ENCODE peak calls at places on chromosome 4, in nine cellular contexts. K is activated CD4-positive, alpha-beta T cell treated with anti-CD3 and anti-CD28 coated beads, Interleukin-2, amount 10 ng/mL, durations not matched to agents 7 days and 5 days; C is GDM1; L is NCI-H1092; S is BJ; T is GM03348; Q is neuronal stem cell; X is RWPE1; R is heart right ventricle. O is an unnamed sample.

GRCh38 chr4:41318839-41319530 is 62.3 kb downstream of the UCHL1 start:
- DNase-seq in K (no peak), C (no peak), L (no peak), S (no peak), T (no peak), Q (no peak), X (no peak), R (peak; percentile 43), O (no peak)

GRCh38 chr4:119897260-119897659 is 169.4 kb downstream of the MAD2L1 start:
- DNase-seq in K (no peak), C (no peak), L (peak; percentile 72), S (no peak), T (no peak), Q (no peak), X (no peak), R (no peak), O (no peak)

GRCh38 chr4:1211951-1212545 is 36.9 kb downstream of the CTBP1 start:
- DNase-seq in K (no peak), C (no peak), L (no peak), S (no peak), T (no peak), Q (no peak), X (no peak), R (no peak), O (no peak)

GRCh38 chr4:113026556-113026955 is 22.9 kb upstream of the ANK2 start:
- DNase-seq in K (no peak), C (no peak), L (no peak), S (no peak), T (peak; percentile 56), Q (no peak), X (no peak), R (no peak), O (no peak)

GRCh38 chr4:152590179-152591031 is 54.5 kb upstream of the FBXW7 start:
- DNase-seq in K (no peak), C (no peak), L (peak; percentile 44), S (peak; percentile 74), T (peak; percentile 84), Q (no peak), X (peak; percentile 85), R (no peak), O (no peak)

GRCh38 chr4:54016504-54016903 is 47.9 kb downstream of the CHIC2 start:
- DNase-seq in K (no peak), C (no peak), L (peak; percentile 2), S (no peak), T (no peak), Q (no peak), X (no peak), R (no peak), O (no peak)

GRCh38 chr4:100289980-100290379 is 99.7 kb upstream of the DDIT4L start:
- DNase-seq in K (no peak), C (no peak), L (no peak), S (no peak), T (no peak), Q (no peak), X (no peak), R (no peak), O (no peak)

GRCh38 chr4:78644744-78645330 is 93.3 kb downstream of the ANXA3 start:
- DNase-seq in K (peak; percentile 55), C (peak; percentile 59), L (no peak), S (no peak), T (peak; percentile 69), Q (no peak), X (peak; percentile 69), R (peak; percentile 74), O (peak; percentile 68)

GRCh38 chr4:166941629-166942028 is 292.7 kb downstream of the SPOCK3 start:
- DNase-seq in K (no peak), C (no peak), L (no peak), S (no peak), T (no peak), Q (no peak), X (peak; percentile 34), R (no peak), O (no peak)

GRCh38 chr4:44320833-44321232 is 127.8 kb downstream of the KCTD8 start:
- DNase-seq in K (no peak), C (no peak), L (no peak), S (no peak), T (no peak), Q (no peak), X (no peak), R (no peak), O (no peak)

GRCh38 chr4:125097729-125098128 is 217.0 kb upstream of the FAT4 start:
- DNase-seq in K (no peak), C (no peak), L (no peak), S (no peak), T (no peak), Q (no peak), X (peak; percentile 1), R (no peak), O (no peak)

GRCh38 chr4:150150545-150151156 is 72.4 kb downstream of the DCLK2 start:
- DNase-seq in K (no peak), C (no peak), L (peak; percentile 2), S (no peak), T (no peak), Q (peak; percentile 15), X (no peak), R (peak; percentile 30), O (no peak)

GRCh38 chr4:74934016-74934821 is 1.3 kb downstream of the PARM1 start:
- DNase-seq in K (no peak), C (no peak), L (no peak), S (no peak), T (peak; percentile 41), Q (no peak), X (no peak), R (peak; percentile 17), O (no peak)

GRCh38 chr4:31045151-31045550 is 325.0 kb downstream of the PCDH7 start:
- DNase-seq in K (no peak), C (no peak), L (peak; percentile 17), S (no peak), T (no peak), Q (no peak), X (no peak), R (no peak), O (no peak)

GRCh38 chr4:3062466-3062865 is 11.9 kb downstream of the HTT-AS start:
- DNase-seq in K (no peak), C (peak; percentile 64), L (no peak), S (no peak), T (peak; percentile 36), Q (no peak), X (no peak), R (no peak), O (peak; percentile 95)

GRCh38 chr4:152211936-152212675 is 323.8 kb downstream of the FBXW7 start:
- DNase-seq in K (no peak), C (no peak), L (no peak), S (no peak), T (no peak), Q (no peak), X (no peak), R (no peak), O (no peak)

GRCh38 chr4:87375719-87376291 is 15.2 kb downstream of the HSD17B11 start:
- DNase-seq in K (no peak), C (no peak), L (no peak), S (peak; percentile 38), T (peak; percentile 69), Q (no peak), X (peak; percentile 27), R (peak; percentile 30), O (peak; percentile 60)

GRCh38 chr4:61446957-61447356 is 246.8 kb downstream of the ADGRL3 start:
- DNase-seq in K (no peak), C (no peak), L (no peak), S (no peak), T (no peak), Q (no peak), X (no peak), R (no peak), O (no peak)

GRCh38 chr4:78057135-78057599 is at the start of gene FRAS1:
- DNase-seq in K (peak; percentile 12), C (no peak), L (peak; percentile 67), S (no peak), T (peak; percentile 65), Q (peak; percentile 69), X (peak; percentile 20), R (peak; percentile 38), O (peak; percentile 44)

GRCh38 chr4:101345596-101346311 is 1.6 kb downstream of the PPP3CA start:
- DNase-seq in K (peak; percentile 52), C (peak; percentile 67), L (peak; percentile 43), S (no peak), T (peak; percentile 80), Q (peak; percentile 56), X (peak; percentile 41), R (peak; percentile 77), O (peak; percentile 56)

GRCh38 chr4:110306363-110306762 is 107.9 kb upstream of the ELOVL6 start:
- DNase-seq in K (no peak), C (no peak), L (no peak), S (no peak), T (no peak), Q (no peak), X (no peak), R (no peak), O (no peak)

GRCh38 chr4:95445251-95445650 is 103.5 kb downstream of the UNC5C start:
- DNase-seq in K (no peak), C (no peak), L (no peak), S (no peak), T (no peak), Q (no peak), X (no peak), R (no peak), O (no peak)

GRCh38 chr4:57078685-57079521 is 31.3 kb downstream of the IGFBP7 start:
- DNase-seq in K (no peak), C (no peak), L (no peak), S (no peak), T (no peak), Q (peak; percentile 11), X (peak; percentile 74), R (no peak), O (no peak)

GRCh38 chr4:144174401-144175067 is 34.0 kb upstream of the GYPA start:
- DNase-seq in K (peak; percentile 41), C (peak; percentile 5), L (no peak), S (peak; percentile 10), T (peak; percentile 61), Q (peak; percentile 52), X (peak; percentile 28), R (no peak), O (peak; percentile 65)

GRCh38 chr4:1177274-1178141 is 5.1 kb upstream of the SPON2 start:
- DNase-seq in K (no peak), C (no peak), L (no peak), S (no peak), T (peak; percentile 84), Q (no peak), X (peak; percentile 51), R (peak; percentile 63), O (no peak)

GRCh38 chr4:74654230-74654681 is 140.1 kb downstream of the BTC start:
- DNase-seq in K (no peak), C (no peak), L (no peak), S (no peak), T (no peak), Q (no peak), X (no peak), R (no peak), O (no peak)

GRCh38 chr4:19386786-19387185 is 864.9 kb upstream of the SLIT2 start:
- DNase-seq in K (no peak), C (no peak), L (no peak), S (no peak), T (peak; percentile 11), Q (no peak), X (no peak), R (no peak), O (no peak)

GRCh38 chr4:70544279-70544870 is 26.0 kb downstream of the AMTN start:
- DNase-seq in K (no peak), C (no peak), L (no peak), S (no peak), T (peak; percentile 20), Q (peak; percentile 14), X (peak; percentile 20), R (no peak), O (peak; percentile 1)

GRCh38 chr4:1238676-1239000 is 10.3 kb downstream of the CTBP1 start:
- DNase-seq in K (no peak), C (no peak), L (no peak), S (no peak), T (no peak), Q (no peak), X (no peak), R (no peak), O (no peak)

GRCh38 chr4:181550381-181550780 is 692.8 kb upstream of the TENM3 start:
- DNase-seq in K (no peak), C (no peak), L (no peak), S (no peak), T (no peak), Q (no peak), X (no peak), R (no peak), O (no peak)

GRCh38 chr4:113684534-113685091 is 76.9 kb downstream of the CAMK2D start:
- DNase-seq in K (no peak), C (no peak), L (no peak), S (peak; percentile 33), T (peak; percentile 48), Q (no peak), X (no peak), R (peak; percentile 85), O (no peak)